ENCODE peak calls at places on chromosomes 16 and 17, in five cellular contexts. S is NT2/D1, D is HepG2, Y is H1, Z is GM12878. N is an unnamed sample.

GRCh38 chr16:21159281-21159951 is 942 bp downstream of the LDAF1 start:
- DNase-seq in S (peak), D (no peak), Y (no peak), Z (no peak), N (no peak)

GRCh38 chr17:81418710-81419332 is 23.6 kb downstream of the BAHCC1 start:
- DNase-seq in S (no peak), D (no peak), Y (no peak), Z (no peak), N (no peak)

GRCh38 chr16:67082891-67083290 is 26.9 kb upstream of the PHAF1 start:
- DNase-seq in S (no peak), D (no peak), Y (no peak), Z (no peak), N (no peak)

GRCh38 chr16:66471696-66472393 is 44.8 kb downstream of the BEAN1 start:
- DNase-seq in S (no peak), D (peak), Y (no peak), Z (no peak), N (no peak)

GRCh38 chr16:19900590-19900989 is 15.9 kb upstream of the GPRC5B start:
- DNase-seq in S (no peak), D (no peak), Y (no peak), Z (no peak), N (no peak)

GRCh38 chr17:81859906-81860755 is at the start of gene P4HB:
- DNase-seq in S (no peak), D (no peak), Y (no peak), Z (no peak), N (peak)

GRCh38 chr17:43755389-43755875 is 3.2 kb downstream of the SOST start:
- DNase-seq in S (no peak), D (no peak), Y (peak), Z (no peak), N (no peak)

GRCh38 chr16:13095061-13095460 is 193.7 kb downstream of the SHISA9 start:
- DNase-seq in S (no peak), D (no peak), Y (no peak), Z (no peak), N (no peak)

GRCh38 chr17:68679882-68680281 is 78.7 kb upstream of the FAM20A start:
- DNase-seq in S (no peak), D (no peak), Y (no peak), Z (no peak), N (no peak)

GRCh38 chr17:78147315-78147998 is 1.3 kb downstream of the C17orf99 start:
- DNase-seq in S (no peak), D (no peak), Y (no peak), Z (peak), N (no peak)

GRCh38 chr17:28282596-28282995 is 36.4 kb upstream of the TMEM97 start:
- DNase-seq in S (no peak), D (no peak), Y (no peak), Z (no peak), N (no peak)

GRCh38 chr16:66397736-66398433 is 29.2 kb upstream of the BEAN1 start:
- DNase-seq in S (no peak), D (no peak), Y (no peak), Z (no peak), N (no peak)

GRCh38 chr16:24035127-24035842 is 199.5 kb downstream of the PRKCB start:
- DNase-seq in S (no peak), D (no peak), Y (no peak), Z (no peak), N (no peak)

GRCh38 chr17:30571921-30572320 is 94.7 kb downstream of the GOSR1 start:
- DNase-seq in S (no peak), D (no peak), Y (no peak), Z (no peak), N (no peak)

GRCh38 chr16:30399435-30400186 is 4.4 kb downstream of the ZNF48 start:
- DNase-seq in S (no peak), D (no peak), Y (no peak), Z (no peak), N (no peak)

GRCh38 chr17:42414782-42415409 is 8.2 kb downstream of the CAVIN1 start:
- DNase-seq in S (no peak), D (no peak), Y (no peak), Z (no peak), N (peak)

GRCh38 chr17:57356722-57357391 is 100.5 kb downstream of the MSI2 start:
- DNase-seq in S (peak), D (no peak), Y (no peak), Z (no peak), N (no peak)

GRCh38 chr17:1110844-1111598 is 68.8 kb downstream of the ABR start:
- DNase-seq in S (no peak), D (peak), Y (no peak), Z (no peak), N (no peak)

GRCh38 chr17:21263351-21263750 is 10.1 kb upstream of the NATD1 start:
- DNase-seq in S (no peak), D (no peak), Y (no peak), Z (no peak), N (no peak)

GRCh38 chr16:278863-279366 is 1.5 kb upstream of the ARHGDIG start:
- DNase-seq in S (no peak), D (peak), Y (no peak), Z (peak), N (no peak)

GRCh38 chr17:77025781-77026180 is 115.0 kb upstream of the SEC14L1 start:
- DNase-seq in S (no peak), D (no peak), Y (no peak), Z (no peak), N (no peak)

GRCh38 chr16:86894168-86894567 is 315.8 kb downstream of the FOXL1 start:
- DNase-seq in S (no peak), D (no peak), Y (no peak), Z (no peak), N (no peak)

GRCh38 chr17:83032781-83033180 is 46.6 kb upstream of the METRNL start:
- DNase-seq in S (no peak), D (no peak), Y (no peak), Z (no peak), N (no peak)

GRCh38 chr17:56011406-56012131 is 141.7 kb upstream of the ANKFN1 start:
- DNase-seq in S (no peak), D (no peak), Y (no peak), Z (no peak), N (no peak)

DNA sequence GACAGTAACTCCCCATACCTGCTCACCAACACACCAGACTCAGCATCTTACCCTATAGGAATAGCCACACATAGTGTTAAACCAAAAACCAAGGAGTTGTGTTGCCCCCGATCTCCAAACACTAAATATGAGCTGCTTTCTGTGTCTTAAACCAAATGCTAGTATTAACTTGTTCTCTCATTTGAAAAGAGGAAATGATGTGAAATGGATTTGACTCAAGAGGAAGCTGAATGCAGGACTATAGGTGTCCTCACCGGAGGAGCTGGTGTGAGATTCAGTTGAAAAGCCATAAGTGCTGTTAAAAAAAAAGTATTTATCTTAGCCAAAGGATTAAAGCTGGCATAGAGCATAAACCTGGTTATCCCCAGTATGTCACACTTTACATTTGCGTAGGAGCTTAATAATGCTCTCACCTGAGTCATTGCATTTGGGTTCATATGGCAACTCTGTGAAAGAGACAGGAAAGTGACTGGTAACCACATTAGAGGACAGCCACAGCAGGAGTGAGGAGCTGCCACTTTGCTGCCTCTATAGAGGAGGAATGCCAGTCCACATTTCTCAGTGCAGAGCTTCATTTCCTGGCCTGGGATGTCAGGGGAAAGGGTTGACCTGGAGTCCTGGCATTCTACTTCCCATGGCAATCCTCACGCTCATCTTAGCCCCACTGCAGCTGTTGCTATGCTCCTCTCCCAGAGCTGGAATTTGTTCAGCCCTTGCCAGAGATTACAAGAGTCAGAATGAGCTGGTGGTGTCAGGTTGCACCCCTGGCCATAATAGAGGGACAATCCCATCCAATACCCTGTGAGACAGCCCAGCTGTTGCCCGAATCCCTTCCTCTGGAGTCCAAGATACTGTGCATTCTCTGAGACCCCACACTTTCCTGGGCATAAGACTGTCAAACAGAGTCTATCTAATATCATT is 143.2 kb upstream of the ANKFN1 start:
- DNase-seq in S (peak), D (no peak), Y (no peak), Z (no peak), N (no peak)
- TF ChIP-seq SUZ12 in S (no peak), D (no peak), Y (no peak), Z (no peak), N (no peak)

DNA sequence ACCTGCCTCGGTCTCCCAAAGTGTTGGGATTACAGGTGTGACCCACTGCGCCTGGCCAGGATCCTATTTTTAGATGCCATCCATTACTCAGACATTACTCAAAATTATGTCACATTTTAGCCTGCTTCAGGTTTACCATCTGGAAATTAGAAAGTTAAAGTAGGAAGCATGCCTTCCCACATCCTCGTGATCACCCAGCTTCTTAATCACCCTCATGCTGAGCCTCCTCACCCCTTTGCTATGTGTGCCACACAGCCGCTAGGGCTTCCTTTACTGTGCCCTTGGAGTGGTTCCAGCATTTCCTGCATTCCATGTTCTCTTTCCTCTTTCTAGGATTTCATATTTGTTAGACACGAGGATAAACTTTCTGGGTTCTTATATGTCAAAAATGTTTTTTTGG is 9.3 kb downstream of the ADORA2B start:
- DNase-seq in S (no peak), D (no peak), Y (no peak), Z (no peak), N (no peak)
- TF ChIP-seq SUZ12 in S (no peak), D (no peak), Y (no peak), Z (no peak), N (no peak)

DNA sequence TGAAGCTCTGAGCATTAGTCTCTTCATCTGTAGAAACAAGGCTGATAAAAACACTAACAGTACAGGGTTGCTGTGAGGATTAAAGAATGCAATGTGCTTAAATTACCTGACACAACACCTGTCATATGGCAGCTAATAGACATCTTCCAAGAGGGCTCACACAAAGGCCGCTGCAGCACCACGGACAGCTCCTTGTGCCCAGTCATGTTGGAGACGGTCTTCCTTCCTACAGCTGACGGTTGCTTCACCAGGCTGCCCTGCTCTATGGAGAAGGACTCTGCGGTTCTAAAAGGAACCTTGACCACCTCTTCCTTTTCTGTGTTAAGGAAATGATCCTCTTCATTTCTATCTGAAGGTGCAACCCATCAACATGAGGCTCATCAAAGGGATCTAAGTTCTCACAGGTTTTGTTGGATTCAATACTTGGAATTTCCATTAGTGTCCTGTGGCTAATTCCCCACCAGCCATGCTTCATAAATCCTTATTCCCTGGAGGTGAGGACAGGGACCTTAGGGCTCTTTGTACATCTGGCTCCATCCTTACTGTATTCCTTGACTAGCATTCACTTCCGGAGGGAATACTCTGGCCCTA is 138.9 kb upstream of the CES5A start:
- DNase-seq in S (peak), D (peak), Y (peak), Z (no peak), N (peak)
- TF ChIP-seq SUZ12 in S (no peak), D (no peak), Y (no peak), Z (no peak), N (no peak)

DNA sequence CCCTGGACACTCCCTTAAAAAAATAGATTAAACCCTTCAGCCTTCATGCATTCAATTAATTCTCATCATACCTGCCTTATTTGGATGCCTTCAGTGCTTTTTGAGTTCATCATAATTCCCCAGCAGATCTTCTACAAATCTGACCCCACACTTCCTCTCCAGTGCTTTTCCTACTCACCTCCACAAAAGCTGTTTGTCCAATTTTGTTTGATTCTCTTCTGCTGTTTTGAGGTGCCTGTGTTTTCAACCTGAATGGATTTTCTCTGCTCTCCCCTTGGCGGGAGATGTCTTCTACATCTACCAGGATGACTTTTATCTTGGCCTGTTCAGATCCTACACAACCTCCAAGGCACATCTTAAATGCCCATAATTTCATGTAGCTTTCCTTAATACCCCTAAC is 112.7 kb downstream of the TOX3 start:
- DNase-seq in S (no peak), D (no peak), Y (no peak), Z (no peak), N (no peak)
- TF ChIP-seq SUZ12 in S (no peak), D (no peak), Y (no peak), Z (no peak), N (no peak)

GRCh38 chr17:37256627-37257026 is 119.2 kb upstream of the C17orf78 start:
- DNase-seq in S (no peak), D (no peak), Y (no peak), Z (no peak), N (no peak)

GRCh38 chr17:37261286-37261685 is 114.5 kb upstream of the C17orf78 start:
- DNase-seq in S (no peak), D (no peak), Y (no peak), Z (no peak), N (no peak)

GRCh38 chr17:37255434-37255833 is 120.4 kb upstream of the C17orf78 start:
- DNase-seq in S (no peak), D (no peak), Y (no peak), Z (no peak), N (no peak)

DNA sequence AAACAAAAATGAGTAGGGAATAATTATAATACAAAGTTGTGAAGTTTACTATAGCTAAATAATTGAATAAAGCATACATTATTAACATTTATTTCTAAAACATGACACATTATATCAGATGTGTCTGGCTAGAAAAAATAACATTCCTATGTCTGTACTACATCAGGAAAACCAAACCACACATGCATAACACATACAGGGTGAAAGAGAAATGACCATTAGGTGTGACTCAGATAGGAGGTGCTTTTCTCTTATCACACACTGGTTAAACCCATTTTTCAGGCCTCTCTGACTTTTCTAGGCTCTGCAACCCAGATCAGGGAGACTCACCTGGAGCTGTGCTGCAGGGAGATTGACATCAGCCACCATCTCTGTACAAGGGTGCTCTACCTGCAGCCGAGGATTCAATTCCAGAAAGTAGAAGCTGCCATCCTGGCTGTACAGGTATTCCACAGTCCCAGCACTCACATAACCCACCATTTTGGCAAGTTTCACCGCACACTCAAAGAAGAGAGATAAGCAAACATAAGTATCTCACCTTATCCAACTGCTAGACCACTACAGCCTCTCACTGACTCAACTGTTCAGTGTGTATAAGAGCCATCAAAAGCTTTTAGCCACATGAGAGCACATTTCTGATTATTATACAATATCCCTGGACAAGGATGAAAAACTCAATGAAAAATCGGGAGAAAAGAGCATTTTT is 116.6 kb upstream of the C17orf78 start:
- DNase-seq in S (no peak), D (no peak), Y (no peak), Z (no peak), N (no peak)
- TF ChIP-seq SUZ12 in S (no peak), D (no peak), Y (no peak), Z (no peak), N (no peak)

GRCh38 chr17:76023900-76024237 is 3.2 kb downstream of the EVPL start:
- DNase-seq in S (no peak), D (no peak), Y (no peak), Z (no peak), N (no peak)

GRCh38 chr17:76022285-76022684 is 4.8 kb downstream of the EVPL start:
- DNase-seq in S (no peak), D (no peak), Y (no peak), Z (no peak), N (no peak)

GRCh38 chr17:76025294-76025693 is 1.8 kb downstream of the EVPL start:
- DNase-seq in S (no peak), D (no peak), Y (no peak), Z (no peak), N (no peak)

GRCh38 chr17:76024353-76024752 is 2.8 kb downstream of the EVPL start:
- DNase-seq in S (no peak), D (no peak), Y (no peak), Z (no peak), N (no peak)

GRCh38 chr17:76022973-76023899 is 3.9 kb downstream of the EVPL start:
- DNase-seq in S (no peak), D (no peak), Y (no peak), Z (no peak), N (no peak)
- TF ChIP-seq SUZ12 in S (no peak), D (no peak), Y (no peak), Z (no peak), N (no peak)

DNA sequence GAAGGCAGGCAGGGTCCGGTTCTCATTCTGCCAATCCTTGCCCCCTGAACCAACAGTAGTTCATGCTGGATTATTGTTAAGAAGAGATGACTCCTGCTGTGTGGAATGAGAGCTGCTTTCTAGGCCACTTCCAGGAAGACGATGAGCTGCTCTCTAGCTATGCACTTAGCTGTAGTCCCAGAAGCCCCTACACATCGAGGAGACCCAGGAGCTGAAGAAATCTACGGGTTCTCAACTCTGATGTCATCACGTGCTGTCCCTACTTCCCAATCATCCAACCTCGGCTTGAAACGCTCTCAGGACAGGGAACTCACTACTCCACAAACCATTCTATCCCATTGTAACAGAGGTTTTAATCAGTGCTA is 29.0 kb upstream of the EMP2 start:
- DNase-seq in S (no peak), D (no peak), Y (no peak), Z (no peak), N (no peak)
- TF ChIP-seq SUZ12 in S (no peak), D (no peak), Y (no peak), Z (no peak), N (no peak)